ENCODE peak calls at places on chromosome 14, in eight cellular contexts. X is A549, V is K562, Z is Panc1, L is GM12878, S is HL-60, H is HCT116, I is GM23338. R is an unnamed sample.

GRCh38 chr14:95359974-95360826 is 40.5 kb upstream of the CLMN start:
- DNase-seq in I (peak; percentile 80), Z (no peak), L (no peak), S (no peak), H (no peak), X (no peak), V (no peak), R (no peak)

GRCh38 chr14:76773188-76773885 is 12.1 kb downstream of the VASH1 start:
- DNase-seq in S (peak; percentile 74), H (no peak), Z (no peak), L (no peak), X (peak; percentile 54), I (no peak), V (peak; percentile 68), R (peak; percentile 69)

GRCh38 chr14:95183532-95184412 is 26.4 kb upstream of the DICER1 start:
- DNase-seq in X (no peak), L (peak; percentile 25), S (no peak), H (no peak), I (no peak), Z (no peak), V (no peak), R (no peak)

GRCh38 chr14:103087343-103087835 is 3.4 kb downstream of the LBHD2 start:
- DNase-seq in L (no peak), H (no peak), Z (no peak), S (no peak), V (no peak), X (no peak), I (peak; percentile 53), R (peak; percentile 62)

GRCh38 chr14:60509438-60510253 is 700 bp downstream of the SIX6 start:
- DNase-seq in V (no peak), S (no peak), X (no peak), I (peak; percentile 86), H (no peak), L (no peak), Z (no peak), R (peak; percentile 67)

GRCh38 chr14:100781952-100782351 is 44.0 kb upstream of the MEG3 start:
- DNase-seq in Z (no peak), L (no peak), V (no peak), I (no peak), H (no peak), S (no peak), X (no peak), R (no peak)

GRCh38 chr14:25007832-25008231 is 42.1 kb downstream of the STXBP6 start:
- DNase-seq in L (no peak), H (no peak), S (no peak), V (no peak), Z (no peak), I (no peak), X (no peak), R (no peak)

GRCh38 chr14:99514552-99515300 is 33.5 kb downstream of the CCNK start:
- DNase-seq in S (no peak), X (no peak), Z (no peak), I (no peak), V (no peak), L (no peak), H (no peak), R (peak; percentile 14)

GRCh38 chr14:29885988-29886387 is 41.7 kb downstream of the PRKD1 start:
- DNase-seq in V (no peak), L (no peak), H (no peak), I (no peak), X (no peak), Z (no peak), S (no peak), R (no peak)

GRCh38 chr14:92922883-92923743 is at the start of gene CHGA:
- DNase-seq in Z (no peak), I (peak; percentile 89), H (no peak), V (peak; percentile 77), X (peak; percentile 60), S (peak; percentile 30), L (no peak), R (peak; percentile 98)

GRCh38 chr14:21525995-21526671 is at the start of gene SALL2:
- DNase-seq in V (peak; percentile 85), Z (no peak), I (peak; percentile 99), S (no peak), H (no peak), X (peak; percentile 11), L (peak; percentile 21), R (peak; percentile 93)

GRCh38 chr14:43001729-43002128 is 1395.1 kb downstream of the LRFN5 start:
- DNase-seq in H (no peak), I (peak; percentile 2), S (no peak), Z (no peak), X (no peak), L (no peak), V (no peak), R (no peak)

GRCh38 chr14:91749857-91750256 is 18.0 kb upstream of the CATSPERB start:
- DNase-seq in V (no peak), Z (no peak), L (no peak), H (no peak), X (no peak), I (no peak), S (no peak), R (no peak)

GRCh38 chr14:29262979-29263378 is 496.4 kb downstream of the FOXG1 start:
- DNase-seq in Z (no peak), I (no peak), H (no peak), L (no peak), X (no peak), S (no peak), V (no peak), R (no peak)

GRCh38 chr14:72736348-72736747 is 157.6 kb downstream of the DPF3 start:
- DNase-seq in S (no peak), H (no peak), V (peak; percentile 49), L (no peak), Z (no peak), X (no peak), I (peak; percentile 11), R (peak; percentile 71)

GRCh38 chr14:101780887-101781239 is 19.4 kb downstream of the PPP2R5C start:
- DNase-seq in V (no peak), S (no peak), X (no peak), Z (no peak), L (no peak), I (peak; percentile 75), H (no peak), R (no peak)

GRCh38 chr14:22887990-22888378 is 5.0 kb downstream of the REM2 start:
- DNase-seq in L (peak; percentile 53), X (no peak), I (no peak), H (no peak), V (no peak), Z (no peak), S (no peak), R (no peak)

GRCh38 chr14:54650331-54651017 is 83.5 kb downstream of the SAMD4A start:
- DNase-seq in S (no peak), I (peak; percentile 35), X (peak; percentile 21), H (no peak), L (no peak), Z (no peak), V (no peak), R (no peak)

DNA sequence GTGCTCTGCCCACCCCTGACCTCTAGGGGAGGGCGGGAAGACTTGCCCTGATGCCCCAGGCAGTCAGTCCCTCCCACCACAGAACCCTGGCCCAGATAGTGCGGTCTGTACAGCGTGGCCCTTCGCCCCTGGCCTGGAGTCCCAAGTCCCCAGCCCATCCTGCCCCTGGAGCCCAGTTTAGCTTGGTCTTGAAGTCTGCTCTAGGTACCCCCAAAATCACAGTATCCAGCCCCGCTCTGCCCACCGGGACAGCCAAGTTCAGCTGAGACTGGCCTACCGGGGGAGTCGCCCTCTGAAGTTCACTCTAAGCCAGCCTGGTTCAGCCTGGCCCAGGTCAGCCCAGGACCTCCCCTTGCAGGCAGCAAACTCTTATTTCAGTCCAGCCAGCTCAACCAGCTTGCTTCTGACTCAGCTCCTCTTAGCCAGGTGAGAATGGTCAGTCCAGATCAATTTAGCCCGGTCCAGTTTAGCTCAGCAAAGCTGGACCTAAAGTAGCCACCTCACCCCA is 75.9 kb downstream of the TMEM121 start:
- DNase-seq in V (no peak), Z (no peak), I (no peak), L (no peak), X (no peak), H (no peak), S (no peak), R (no peak)
- TF ChIP-seq REST in V (no peak), Z (no peak), I (no peak), L (no peak), X (no peak), H (no peak), S (no peak), R (no peak)

GRCh38 chr14:93943930-93944329 is 16.8 kb downstream of the FAM181A start:
- DNase-seq in S (no peak), X (no peak), Z (no peak), V (no peak), L (no peak), H (no peak), I (no peak), R (no peak)

GRCh38 chr14:93940437-93940836 is 13.3 kb downstream of the FAM181A start:
- DNase-seq in X (no peak), Z (no peak), S (peak; percentile 73), I (no peak), H (no peak), L (no peak), V (no peak), R (no peak)

GRCh38 chr14:93943052-93943451 is 15.9 kb downstream of the FAM181A start:
- DNase-seq in X (no peak), S (no peak), Z (no peak), L (no peak), V (no peak), H (no peak), I (no peak), R (no peak)

GRCh38 chr14:93939304-93940229 is 12.4 kb downstream of the FAM181A start:
- DNase-seq in L (peak; percentile 25), V (peak; percentile 76), S (peak; percentile 84), H (peak; percentile 56), X (peak; percentile 84), Z (no peak), I (peak; percentile 89), R (peak; percentile 96)

GRCh38 chr14:93941293-93941910 is 14.3 kb downstream of the FAM181A start:
- DNase-seq in X (no peak), S (no peak), L (no peak), Z (no peak), V (no peak), H (no peak), I (no peak), R (no peak)
- TF ChIP-seq REST in X (no peak), S (no peak), L (no peak), Z (no peak), V (no peak), H (no peak), I (no peak), R (no peak)

GRCh38 chr14:104965561-104966231 is 12.5 kb downstream of the AHNAK2 start:
- DNase-seq in H (no peak), V (no peak), X (no peak), S (no peak), I (no peak), Z (no peak), L (no peak), R (no peak)
- TF ChIP-seq REST in H (no peak), V (no peak), X (no peak), S (no peak), I (no peak), Z (no peak), L (no peak), R (no peak)

GRCh38 chr14:65043893-65044595 is 57.3 kb downstream of the FNTB start:
- DNase-seq in X (no peak), H (no peak), S (no peak), L (no peak), Z (no peak), V (no peak), I (no peak), R (no peak)
- TF ChIP-seq REST in X (no peak), H (no peak), S (no peak), L (no peak), Z (no peak), V (no peak), I (no peak), R (no peak)

GRCh38 chr14:75604979-75605825 is 26.8 kb downstream of the FLVCR2 start:
- DNase-seq in H (no peak), L (no peak), X (no peak), S (peak; percentile 70), Z (no peak), V (no peak), I (no peak), R (no peak)
- TF ChIP-seq REST in H (no peak), L (no peak), X (no peak), S (no peak), Z (no peak), V (no peak), I (no peak), R (no peak)

R was measured in SK-N-SH.